ENCODE peak calls at places on chromosomes 12 and 14, in five cellular contexts. N is NCI-H2081, F is T-cell, O is cerebellum, J is right cardiac atrium. P is an unnamed sample.

GRCh38 chr14:100851946-100852620 is 26.2 kb downstream of the MEG3 start:
- DNase-seq in O (peak), F (no peak), N (no peak), J (no peak), P (no peak)

GRCh38 chr12:27651201-27651600 is 45.0 kb upstream of the REP15 start:
- DNase-seq in J (no peak), O (no peak), N (no peak), F (no peak), P (no peak)

GRCh38 chr12:13186292-13186691 is 10.2 kb upstream of the EMP1 start:
- DNase-seq in O (no peak), N (no peak), F (no peak), J (no peak), P (no peak)

GRCh38 chr12:5944053-5944452 is 1.0 kb downstream of the ANO2 start:
- DNase-seq in N (no peak), F (no peak), J (no peak), O (no peak), P (no peak)

GRCh38 chr12:97380440-97380839 is 82.2 kb upstream of the RMST start:
- DNase-seq in O (no peak), N (no peak), J (no peak), F (no peak), P (no peak)

GRCh38 chr14:100893228-100893601 is 10.3 kb downstream of the RTL1 start:
- DNase-seq in O (no peak), J (no peak), N (no peak), F (no peak), P (no peak)

GRCh38 chr12:110046451-110047187 is 1.7 kb downstream of the C12orf76 start:
- DNase-seq in F (no peak), N (no peak), O (no peak), J (no peak), P (no peak)

GRCh38 chr12:107200394-107200793 is 107.0 kb upstream of the CRY1 start:
- DNase-seq in O (no peak), F (no peak), N (no peak), J (no peak), P (no peak)

GRCh38 chr12:95674088-95674595 is 116.4 kb downstream of the NTN4 start:
- DNase-seq in O (no peak), J (no peak), F (no peak), N (peak), P (no peak)

GRCh38 chr14:97180304-97181200 is 383.4 kb downstream of the VRK1 start:
- DNase-seq in F (no peak), J (no peak), O (no peak), N (no peak), P (no peak)

GRCh38 chr14:54424479-54424901 is 16.7 kb downstream of the CNIH1 start:
- DNase-seq in F (no peak), N (peak), O (no peak), J (no peak), P (no peak)

GRCh38 chr12:119461815-119462214 is 127.3 kb downstream of the CCDC60 start:
- DNase-seq in F (no peak), J (no peak), O (no peak), N (no peak), P (no peak)

GRCh38 chr14:61516125-61516740 is 179.1 kb upstream of the HIF1A start:
- DNase-seq in F (no peak), O (no peak), J (no peak), N (no peak), P (no peak)

P was measured in left ventricle myocardium superior.